ENCODE peak calls at places on chromosome 12, in ten cellular contexts. One of them, this sample, is unnamed.

GRCh38 chr12:100031821-100032220 is 47.1 kb upstream of the ANKS1B start:
- DNase-seq in mesendoderm: no peak
- DNase-seq in NCI-H2107: no peak
- DNase-seq in MCF 10A: no peak
- DNase-seq in fibroblast of lung: no peak
- DNase-seq in RCC 7860: no peak
- DNase-seq in small intestine: no peak
- DNase-seq in stimulated activated CD4-positive, alpha-beta T cell treated with anti-CD3 and anti-CD28 coated beads, Interleukin-2, amount 100 ng/mL, for 24 hours: no peak
- DNase-seq in activated CD4-positive, alpha-beta T cell treated with anti-CD3 and anti-CD28 coated beads for 4 hours: no peak
- DNase-seq in Daoy: no peak
- DNase-seq in this sample: no peak

GRCh38 chr12:53775478-53776145 is 23.8 kb upstream of the CISTR start:
- DNase-seq in RCC 7860: no peak
- DNase-seq in mesendoderm: no peak
- DNase-seq in MCF 10A: no peak
- DNase-seq in activated CD4-positive, alpha-beta T cell treated with anti-CD3 and anti-CD28 coated beads for 4 hours: no peak
- DNase-seq in fibroblast of lung: peak
- DNase-seq in small intestine: no peak
- DNase-seq in Daoy: no peak
- DNase-seq in stimulated activated CD4-positive, alpha-beta T cell treated with anti-CD3 and anti-CD28 coated beads, Interleukin-2, amount 100 ng/mL, for 24 hours: no peak
- DNase-seq in NCI-H2107: no peak
- DNase-seq in this sample: no peak

GRCh38 chr12:7981446-7981845 is 45.5 kb upstream of the SLC2A3 start:
- DNase-seq in NCI-H2107: no peak
- DNase-seq in Daoy: no peak
- DNase-seq in mesendoderm: no peak
- DNase-seq in stimulated activated CD4-positive, alpha-beta T cell treated with anti-CD3 and anti-CD28 coated beads, Interleukin-2, amount 100 ng/mL, for 24 hours: no peak
- DNase-seq in activated CD4-positive, alpha-beta T cell treated with anti-CD3 and anti-CD28 coated beads for 4 hours: no peak
- DNase-seq in MCF 10A: no peak
- DNase-seq in fibroblast of lung: no peak
- DNase-seq in small intestine: no peak
- DNase-seq in RCC 7860: no peak
- DNase-seq in this sample: no peak

GRCh38 chr12:128995619-128996018 is 142.3 kb downstream of the GLT1D1 start:
- DNase-seq in mesendoderm: no peak
- DNase-seq in activated CD4-positive, alpha-beta T cell treated with anti-CD3 and anti-CD28 coated beads for 4 hours: no peak
- DNase-seq in small intestine: no peak
- DNase-seq in RCC 7860: no peak
- DNase-seq in MCF 10A: no peak
- DNase-seq in NCI-H2107: no peak
- DNase-seq in Daoy: no peak
- DNase-seq in fibroblast of lung: no peak
- DNase-seq in stimulated activated CD4-positive, alpha-beta T cell treated with anti-CD3 and anti-CD28 coated beads, Interleukin-2, amount 100 ng/mL, for 24 hours: no peak
- DNase-seq in this sample: no peak

GRCh38 chr12:62006076-62006732 is 254.0 kb upstream of the USP15 start:
- DNase-seq in NCI-H2107: no peak
- DNase-seq in RCC 7860: peak
- DNase-seq in fibroblast of lung: peak
- DNase-seq in activated CD4-positive, alpha-beta T cell treated with anti-CD3 and anti-CD28 coated beads for 4 hours: peak
- DNase-seq in stimulated activated CD4-positive, alpha-beta T cell treated with anti-CD3 and anti-CD28 coated beads, Interleukin-2, amount 100 ng/mL, for 24 hours: no peak
- DNase-seq in MCF 10A: peak
- DNase-seq in mesendoderm: peak
- DNase-seq in small intestine: peak
- DNase-seq in Daoy: peak
- DNase-seq in this sample: peak

GRCh38 chr12:90510948-90511347 is 444.0 kb downstream of the CCER1 start:
- DNase-seq in stimulated activated CD4-positive, alpha-beta T cell treated with anti-CD3 and anti-CD28 coated beads, Interleukin-2, amount 100 ng/mL, for 24 hours: no peak
- DNase-seq in small intestine: no peak
- DNase-seq in fibroblast of lung: peak
- DNase-seq in activated CD4-positive, alpha-beta T cell treated with anti-CD3 and anti-CD28 coated beads for 4 hours: no peak
- DNase-seq in Daoy: no peak
- DNase-seq in mesendoderm: no peak
- DNase-seq in NCI-H2107: no peak
- DNase-seq in RCC 7860: peak
- DNase-seq in MCF 10A: peak
- DNase-seq in this sample: peak

GRCh38 chr12:124531281-124531745 is 36.1 kb downstream of the NCOR2 start:
- DNase-seq in activated CD4-positive, alpha-beta T cell treated with anti-CD3 and anti-CD28 coated beads for 4 hours: no peak
- DNase-seq in NCI-H2107: peak
- DNase-seq in RCC 7860: no peak
- DNase-seq in Daoy: no peak
- DNase-seq in MCF 10A: no peak
- DNase-seq in small intestine: no peak
- DNase-seq in mesendoderm: peak
- DNase-seq in fibroblast of lung: no peak
- DNase-seq in stimulated activated CD4-positive, alpha-beta T cell treated with anti-CD3 and anti-CD28 coated beads, Interleukin-2, amount 100 ng/mL, for 24 hours: no peak
- DNase-seq in this sample: no peak

GRCh38 chr12:97038859-97039258 is 131.8 kb downstream of the NEDD1 start:
- DNase-seq in NCI-H2107: no peak
- DNase-seq in MCF 10A: peak
- DNase-seq in stimulated activated CD4-positive, alpha-beta T cell treated with anti-CD3 and anti-CD28 coated beads, Interleukin-2, amount 100 ng/mL, for 24 hours: no peak
- DNase-seq in fibroblast of lung: no peak
- DNase-seq in activated CD4-positive, alpha-beta T cell treated with anti-CD3 and anti-CD28 coated beads for 4 hours: no peak
- DNase-seq in Daoy: peak
- DNase-seq in mesendoderm: no peak
- DNase-seq in RCC 7860: no peak
- DNase-seq in small intestine: no peak
- DNase-seq in this sample: peak